ENCODE peak calls at places on chromosomes 11 and 22, in seven cellular contexts. U, P, N, I, E, G and L are unnamed samples.

GRCh38 chr11:33640730-33641371 is 59.8 kb downstream of the C11orf91 start:
- DNase-seq in U (no peak), P (no peak), N (no peak), I (no peak), E (no peak), G (no peak), L (no peak)

GRCh38 chr22:38338772-38339379 is 21.6 kb upstream of the CSNK1E start:
- DNase-seq in U (no peak), P (no peak), N (peak), I (no peak), E (no peak), G (no peak), L (no peak)

GRCh38 chr11:10490398-10491232 is 35.6 kb downstream of the AMPD3 start:
- DNase-seq in U (peak), P (no peak), N (peak), I (peak), E (peak), G (peak), L (no peak)

GRCh38 chr11:77188323-77188911 is 60.4 kb downstream of the MYO7A start:
- DNase-seq in U (peak), P (peak), N (peak), I (peak), E (peak), G (peak), L (peak)

GRCh38 chr11:18853086-18853720 is 61.6 kb upstream of the PTPN5 start:
- DNase-seq in U (peak), P (peak), N (no peak), I (peak), E (no peak), G (peak), L (peak)

GRCh38 chr11:94706211-94706610 is 61.9 kb upstream of the AMOTL1 start:
- DNase-seq in U (no peak), P (no peak), N (no peak), I (peak), E (no peak), G (peak), L (no peak)

GRCh38 chr22:49427341-49427740 is 400.3 kb downstream of the BRD1 start:
- DNase-seq in U (no peak), P (no peak), N (no peak), I (no peak), E (no peak), G (no peak), L (no peak)

GRCh38 chr11:70624598-70624993 is 226.3 kb downstream of the CTTN start:
- DNase-seq in U (no peak), P (no peak), N (no peak), I (no peak), E (no peak), G (no peak), L (no peak)

GRCh38 chr11:54832676-54833075 is 126.0 kb downstream of the OR4A5 start:
- DNase-seq in U (no peak), P (no peak), N (peak), I (no peak), E (no peak), G (no peak), L (no peak)

GRCh38 chr11:44711113-44711512 is 15.6 kb upstream of the TSPAN18 start:
- DNase-seq in U (no peak), P (no peak), N (no peak), I (no peak), E (no peak), G (peak), L (no peak)

GRCh38 chr11:79342686-79343085 is 98.1 kb downstream of the TENM4 start:
- DNase-seq in U (no peak), P (no peak), N (no peak), I (no peak), E (no peak), G (no peak), L (no peak)

GRCh38 chr22:23874871-23875270 is 17.2 kb downstream of the SLC2A11 start:
- DNase-seq in U (no peak), P (no peak), N (no peak), I (no peak), E (no peak), G (no peak), L (no peak)

GRCh38 chr11:31303644-31304043 is 65.9 kb downstream of the DCDC1 start:
- DNase-seq in U (no peak), P (no peak), N (no peak), I (no peak), E (no peak), G (no peak), L (no peak)

GRCh38 chr11:112302226-112302868 is 41.7 kb upstream of the PLET1 start:
- DNase-seq in U (peak), P (no peak), N (no peak), I (peak), E (no peak), G (no peak), L (no peak)

GRCh38 chr11:15471028-15471708 is 356.4 kb downstream of the INSC start:
- DNase-seq in U (no peak), P (no peak), N (no peak), I (no peak), E (no peak), G (peak), L (no peak)

GRCh38 chr11:123505546-123506299 is 75.7 kb downstream of the GRAMD1B start:
- DNase-seq in U (no peak), P (no peak), N (no peak), I (no peak), E (no peak), G (peak), L (no peak)

GRCh38 chr11:65454696-65455456 is 32.3 kb downstream of the NEAT1 start:
- DNase-seq in U (peak), P (peak), N (peak), I (peak), E (peak), G (peak), L (peak)
- TF ChIP-seq CTCF in U (peak), P (peak), N (no peak), I (no peak), E (no peak), G (no peak), L (peak)

GRCh38 chr11:104332110-104332509 is 168.2 kb upstream of the PDGFD start:
- DNase-seq in U (peak), P (no peak), N (no peak), I (no peak), E (peak), G (peak), L (no peak)
- TF ChIP-seq CTCF in U (no peak), P (peak), N (no peak), I (peak), E (no peak), G (peak), L (no peak)

GRCh38 chr22:21022955-21023614 is 8.1 kb downstream of the P2RX6 start:
- DNase-seq in U (no peak), P (no peak), N (no peak), I (no peak), E (no peak), G (no peak), L (no peak)
- TF ChIP-seq CTCF in U (no peak), P (peak), N (no peak), I (no peak), E (no peak), G (no peak), L (no peak)

DNA sequence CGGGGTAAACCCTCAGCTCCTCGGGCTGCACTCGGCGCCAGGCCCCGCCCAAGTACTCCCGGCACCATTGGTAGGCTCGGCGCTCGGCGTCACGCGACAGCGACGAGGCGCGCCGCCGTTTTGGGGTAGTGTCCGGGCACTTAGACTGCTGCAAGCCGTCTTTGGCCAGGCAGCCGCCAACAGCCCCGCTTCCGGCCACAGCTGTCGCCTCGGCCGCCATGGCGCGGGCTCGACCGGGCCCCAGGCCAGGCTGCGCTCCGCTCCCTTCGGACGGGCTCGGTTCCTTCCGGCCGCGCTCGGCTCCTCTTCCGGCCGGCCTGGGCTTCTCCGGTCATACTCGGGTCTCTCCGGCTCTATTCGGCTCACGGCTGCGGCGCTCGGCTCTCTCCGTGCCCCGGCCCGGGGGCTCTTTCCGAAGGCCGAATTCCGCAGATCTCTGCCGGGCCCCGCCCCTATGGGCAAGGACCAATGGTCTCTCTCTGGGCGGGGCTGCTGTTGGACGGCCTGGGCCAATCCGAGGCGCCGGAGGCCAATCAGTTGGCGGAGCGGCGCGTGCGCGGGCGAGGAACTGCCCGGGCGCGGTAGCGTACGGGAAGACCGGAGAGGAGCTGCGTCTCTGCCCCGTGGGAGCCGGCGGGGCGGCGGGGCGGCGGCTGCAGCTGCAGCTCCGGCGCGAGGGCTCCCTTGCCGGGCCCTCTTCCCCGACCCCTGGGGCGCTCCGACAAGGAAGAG is at the start of gene CHKB:
- DNase-seq in U (peak), P (peak), N (peak), I (peak), E (peak), G (peak), L (peak)
- TF ChIP-seq CTCF in U (no peak), P (no peak), N (no peak), I (no peak), E (no peak), G (no peak), L (peak)

GRCh38 chr22:27409299-27409698 is 392.3 kb downstream of the MN1 start:
- DNase-seq in U (no peak), P (no peak), N (no peak), I (no peak), E (no peak), G (no peak), L (no peak)
- TF ChIP-seq CTCF in U (no peak), P (no peak), N (no peak), I (no peak), E (no peak), G (no peak), L (no peak)

GRCh38 chr22:19801340-19802000 is 40.9 kb downstream of the TBX1 start:
- DNase-seq in U (no peak), P (no peak), N (no peak), I (peak), E (no peak), G (peak), L (no peak)
- TF ChIP-seq CTCF in U (no peak), P (no peak), N (no peak), I (no peak), E (no peak), G (no peak), L (no peak)

GRCh38 chr11:74319139-74319538 is 7.7 kb upstream of the P4HA3 start:
- DNase-seq in U (peak), P (no peak), N (no peak), I (peak), E (no peak), G (no peak), L (no peak)

GRCh38 chr11:74318241-74318932 is 6.9 kb upstream of the P4HA3 start:
- DNase-seq in U (no peak), P (no peak), N (no peak), I (peak), E (no peak), G (no peak), L (no peak)

GRCh38 chr11:74320538-74320937 is 9.1 kb upstream of the P4HA3 start:
- DNase-seq in U (no peak), P (no peak), N (no peak), I (peak), E (no peak), G (no peak), L (no peak)

GRCh38 chr11:74322667-74323066 is 11.2 kb upstream of the P4HA3 start:
- DNase-seq in U (no peak), P (no peak), N (peak), I (peak), E (no peak), G (no peak), L (no peak)

GRCh38 chr11:74321487-74322188 is 10.2 kb upstream of the P4HA3 start:
- DNase-seq in U (peak), P (peak), N (no peak), I (peak), E (no peak), G (peak), L (peak)
- TF ChIP-seq CTCF in U (peak), P (peak), N (peak), I (peak), E (peak), G (peak), L (peak)

DNA sequence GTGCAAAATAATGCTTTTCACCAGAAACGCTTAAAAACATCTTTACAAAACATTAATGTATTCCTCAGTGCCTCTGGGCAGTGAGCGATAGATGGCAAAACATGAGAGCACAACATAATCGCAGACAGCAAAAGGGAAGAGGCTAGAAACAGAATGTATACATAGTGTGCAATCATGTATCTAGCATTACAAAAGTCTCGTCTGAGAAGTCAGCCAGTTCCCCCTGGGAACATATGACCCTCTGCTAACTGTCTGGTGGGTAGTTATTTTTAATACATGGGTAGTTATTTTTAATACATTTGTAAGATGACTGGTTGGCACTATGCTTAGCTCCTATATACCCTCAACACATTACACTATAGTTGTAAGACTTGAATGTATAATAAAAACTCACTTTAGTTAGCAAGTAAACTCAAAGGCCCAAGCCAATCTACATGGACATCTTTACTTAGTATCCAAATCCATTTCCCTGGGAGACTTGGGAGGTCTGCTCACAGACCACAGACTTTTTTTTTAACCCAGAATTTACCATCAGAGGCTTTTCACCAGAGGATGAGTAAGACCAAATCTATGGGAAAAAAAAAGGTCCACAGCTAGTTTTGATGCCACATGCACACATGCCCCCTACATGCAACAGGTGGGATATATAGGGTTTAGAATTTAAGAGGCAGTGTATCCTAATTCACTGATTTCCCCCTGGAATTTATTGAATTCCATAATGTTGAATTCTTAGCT is 71.7 kb downstream of the AMBRA1 start:
- DNase-seq in U (peak), P (no peak), N (no peak), I (peak), E (no peak), G (no peak), L (no peak)
- TF ChIP-seq CTCF in U (no peak), P (no peak), N (no peak), I (peak), E (no peak), G (peak), L (no peak)

DNA sequence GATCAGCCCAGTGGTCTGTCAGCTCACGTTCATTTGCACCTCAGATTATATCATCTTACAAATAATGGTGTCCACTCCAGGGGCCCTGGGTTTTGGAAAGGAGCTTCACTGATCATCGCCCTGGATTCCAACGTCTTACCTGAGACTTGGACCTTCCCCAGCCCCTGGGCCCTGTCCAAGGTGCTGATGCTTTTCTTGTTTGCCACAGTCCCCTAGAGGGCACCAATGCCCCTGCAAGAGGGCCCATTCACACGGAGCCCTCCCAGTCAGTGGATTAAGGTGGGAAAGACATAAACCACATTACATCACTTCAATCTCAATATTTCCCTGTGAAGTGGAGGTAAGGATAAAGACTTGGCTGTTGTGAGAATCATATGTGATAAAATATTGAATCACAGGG is 167.2 kb downstream of the BUD13 start:
- DNase-seq in U (peak), P (peak), N (peak), I (peak), E (peak), G (peak), L (peak)
- TF ChIP-seq CTCF in U (peak), P (peak), N (no peak), I (no peak), E (no peak), G (peak), L (peak)

GRCh38 chr11:96520939-96521338 is 131.1 kb downstream of the JRKL start:
- DNase-seq in U (no peak), P (no peak), N (no peak), I (no peak), E (no peak), G (no peak), L (no peak)

GRCh38 chr11:96530473-96530872 is 140.7 kb downstream of the JRKL start:
- DNase-seq in U (no peak), P (no peak), N (no peak), I (no peak), E (no peak), G (no peak), L (no peak)

DNA sequence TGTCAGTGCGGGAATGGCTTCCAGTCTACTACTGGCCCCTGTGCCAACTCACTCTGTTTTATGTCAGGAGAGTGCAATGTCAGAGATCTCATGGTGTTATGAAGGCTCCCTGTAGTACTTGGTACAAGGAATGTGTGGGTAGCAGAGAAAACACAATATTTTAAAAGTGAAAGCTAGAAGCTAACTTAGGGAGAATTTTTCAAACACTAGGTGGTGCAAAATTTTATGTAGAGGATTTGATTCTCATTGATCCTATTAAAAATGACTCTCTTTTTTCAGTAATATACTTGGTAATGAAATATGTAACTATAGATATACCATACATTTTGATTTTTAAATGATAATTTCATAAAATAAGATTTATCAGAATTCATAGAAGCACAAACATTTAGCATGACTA is 134.7 kb downstream of the JRKL start:
- DNase-seq in U (no peak), P (no peak), N (no peak), I (no peak), E (no peak), G (no peak), L (no peak)
- TF ChIP-seq CTCF in U (no peak), P (peak), N (no peak), I (no peak), E (no peak), G (peak), L (no peak)